ENCODE peak calls at places on chromosomes 16 and 17, in seven cellular contexts. Y is HCT116, L is GM12878, F is H1, H is SK-N-SH, U is HepG2, X is K562. J is an unnamed sample.

GRCh38 chr17:55830699-55831098 is 79.8 kb downstream of the PCTP start:
- DNase-seq in H (peak), F (no peak), X (no peak), L (no peak), Y (no peak), U (no peak), J (no peak)

GRCh38 chr17:5885336-5885735 is 184.8 kb upstream of the WSCD1 start:
- DNase-seq in L (no peak), H (no peak), U (no peak), X (no peak), Y (no peak), F (no peak), J (no peak)

GRCh38 chr17:67379251-67379630 is 2.2 kb downstream of the PITPNC1 start:
- DNase-seq in F (no peak), U (no peak), H (no peak), Y (no peak), L (no peak), X (no peak), J (no peak)

GRCh38 chr16:3669067-3669466 is 14.6 kb downstream of the DNASE1 start:
- DNase-seq in H (no peak), U (no peak), X (no peak), L (no peak), Y (no peak), F (no peak), J (no peak)

GRCh38 chr17:77729587-77729986 is 228.9 kb upstream of the TNRC6C start:
- DNase-seq in Y (no peak), X (no peak), F (peak), L (no peak), H (no peak), U (no peak), J (no peak)

GRCh38 chr16:17364319-17365210 is 106.2 kb downstream of the XYLT1 start:
- DNase-seq in F (no peak), H (peak), L (no peak), X (no peak), U (no peak), Y (no peak), J (no peak)

GRCh38 chr17:8153550-8153956 is 1.3 kb upstream of the PER1 start:
- DNase-seq in L (no peak), U (peak), H (no peak), X (peak), F (no peak), Y (no peak), J (no peak)

GRCh38 chr17:73646409-73647305 is 2.4 kb upstream of the SDK2 start:
- DNase-seq in Y (no peak), H (peak), X (peak), F (peak), U (peak), L (no peak), J (peak)

GRCh38 chr16:54649846-54650245 is 280.8 kb upstream of the IRX5 start:
- DNase-seq in Y (no peak), U (no peak), X (no peak), L (no peak), H (no peak), F (no peak), J (no peak)

GRCh38 chr16:31458073-31458834 is 1.0 kb upstream of the ARMC5 start:
- DNase-seq in U (peak), H (peak), Y (no peak), F (peak), L (no peak), X (peak), J (peak)

GRCh38 chr16:81913222-81913621 is 98.0 kb downstream of the SDR42E1 start:
- DNase-seq in F (no peak), L (no peak), H (no peak), Y (no peak), X (no peak), U (no peak), J (no peak)

GRCh38 chr16:60203525-60204124 is 1469.5 kb upstream of the GOT2 start:
- DNase-seq in U (no peak), L (no peak), X (no peak), Y (no peak), H (peak), F (no peak), J (no peak)

GRCh38 chr17:17567114-17567513 is 24.4 kb downstream of the PEMT start:
- DNase-seq in L (no peak), Y (no peak), F (no peak), U (no peak), H (no peak), X (no peak), J (no peak)

GRCh38 chr16:80347900-80348299 is 192.9 kb upstream of the DYNLRB2 start:
- DNase-seq in Y (no peak), X (no peak), H (no peak), U (no peak), L (no peak), F (peak), J (no peak)

GRCh38 chr17:50128441-50129302 is 1.3 kb downstream of the SAMD14 start:
- DNase-seq in Y (no peak), L (no peak), H (no peak), U (no peak), F (peak), X (no peak), J (no peak)

GRCh38 chr17:6479626-6480324 is 35.5 kb downstream of the PIMREG start:
- DNase-seq in F (no peak), H (no peak), Y (no peak), X (no peak), U (no peak), L (no peak), J (no peak)

GRCh38 chr17:50664788-50665458 is 30.2 kb downstream of the ABCC3 start:
- DNase-seq in F (no peak), X (peak), L (no peak), U (peak), Y (no peak), H (no peak), J (no peak)

GRCh38 chr16:73396556-73396955 is 348.6 kb upstream of the ZFHX3 start:
- DNase-seq in F (no peak), L (no peak), X (no peak), H (no peak), Y (no peak), U (no peak), J (no peak)

GRCh38 chr16:89565506-89566372 is 5.3 kb downstream of the RPL13 start:
- DNase-seq in U (peak), Y (peak), F (peak), L (no peak), X (peak), H (peak), J (peak)

GRCh38 chr16:78045865-78046581 is 23.7 kb downstream of the CLEC3A start:
- DNase-seq in X (peak), F (peak), L (no peak), U (peak), H (peak), Y (no peak), J (peak)

GRCh38 chr17:1179635-1180433 is at the start of gene ABR:
- DNase-seq in Y (no peak), L (no peak), F (peak), H (peak), X (peak), U (no peak), J (no peak)

GRCh38 chr16:53754938-53755910 is 51.3 kb downstream of the FTO start:
- DNase-seq in U (no peak), Y (no peak), H (no peak), X (peak), L (no peak), F (no peak), J (no peak)

GRCh38 chr17:40498281-40499084 is 2.9 kb downstream of the TNS4 start:
- DNase-seq in F (no peak), Y (no peak), L (no peak), X (no peak), U (no peak), H (no peak), J (no peak)

GRCh38 chr16:48408688-48409087 is 23.5 kb upstream of the SIAH1 start:
- DNase-seq in F (no peak), U (no peak), L (no peak), Y (no peak), X (peak), H (no peak), J (no peak)

GRCh38 chr17:74962622-74963394 is 9.8 kb downstream of the HID1 start:
- DNase-seq in Y (no peak), X (no peak), U (no peak), H (no peak), F (no peak), L (no peak), J (no peak)

GRCh38 chr16:30335598-30336474 is 19.3 kb downstream of the CD2BP2 start:
- DNase-seq in X (peak), F (no peak), H (no peak), L (peak), U (peak), Y (no peak), J (no peak)
- TF ChIP-seq JUND in X (no peak), F (no peak), H (no peak), L (no peak), U (no peak), Y (no peak), J (no peak)

GRCh38 chr17:61065263-61065773 is 334.3 kb upstream of the TBX2 start:
- DNase-seq in F (no peak), L (no peak), Y (no peak), U (peak), X (no peak), H (peak), J (no peak)
- TF ChIP-seq JUND in F (no peak), L (no peak), Y (no peak), U (peak), X (no peak), H (peak), J (no peak)

GRCh38 chr17:48296453-48296852 is 133.6 kb downstream of the SKAP1 start:
- DNase-seq in Y (no peak), U (no peak), L (no peak), H (no peak), F (no peak), X (no peak), J (no peak)
- TF ChIP-seq JUND in Y (no peak), U (no peak), L (no peak), H (no peak), F (no peak), X (no peak), J (no peak)

GRCh38 chr17:76154935-76155845 is 14.1 kb upstream of the FOXJ1 start:
- DNase-seq in U (no peak), F (no peak), X (no peak), L (no peak), H (no peak), Y (no peak), J (no peak)
- TF ChIP-seq JUND in U (no peak), F (no peak), X (no peak), L (no peak), H (no peak), Y (no peak), J (no peak)

DNA sequence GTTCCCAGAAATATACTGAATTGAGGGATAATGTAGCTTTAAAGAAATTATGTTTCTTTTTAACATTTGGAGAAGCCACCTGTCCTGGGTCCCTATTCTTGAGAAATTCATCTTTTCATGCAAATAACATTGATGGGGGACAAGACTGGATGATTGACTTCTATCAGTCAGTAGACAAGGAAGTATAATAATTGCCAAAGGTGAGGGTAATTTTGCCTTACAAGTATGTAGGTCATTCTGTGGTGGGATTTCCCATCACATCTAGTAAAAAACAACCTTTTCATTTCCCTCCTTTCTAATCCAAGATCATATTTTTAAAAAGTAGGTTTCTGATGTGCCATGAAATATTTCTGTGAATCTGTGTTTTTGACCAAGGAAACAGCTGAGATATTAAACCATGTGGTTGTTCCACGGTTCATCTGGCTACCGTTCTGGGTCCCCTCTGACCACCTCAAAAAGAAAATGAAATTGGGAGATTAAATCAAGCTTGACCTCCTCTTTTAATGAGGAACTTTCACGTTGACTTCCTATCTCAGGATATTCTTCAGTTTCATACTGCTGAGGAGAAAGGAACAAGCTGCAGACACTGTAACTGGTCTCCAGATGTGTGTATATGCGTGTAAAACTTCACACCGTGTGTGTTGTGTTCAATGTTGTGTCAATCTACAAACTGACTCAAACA is 138.6 kb downstream of the MAP2K6 start:
- DNase-seq in F (no peak), H (no peak), Y (no peak), X (no peak), L (no peak), U (no peak), J (no peak)
- TF ChIP-seq JUND in F (no peak), H (no peak), Y (no peak), X (no peak), L (no peak), U (no peak), J (no peak)

GRCh38 chr17:45981306-45981705 is 17.7 kb upstream of the STH start:
- DNase-seq in F (no peak), U (no peak), L (no peak), X (no peak), Y (no peak), H (no peak), J (no peak)
- TF ChIP-seq JUND in F (no peak), U (no peak), L (no peak), X (no peak), Y (no peak), H (no peak), J (no peak)

GRCh38 chr16:27407158-27407557 is 5.2 kb downstream of the IL21R start:
- DNase-seq in X (no peak), L (no peak), F (no peak), Y (no peak), U (no peak), H (no peak), J (no peak)
- TF ChIP-seq JUND in X (no peak), L (no peak), F (no peak), Y (no peak), U (no peak), H (no peak), J (no peak)

GRCh38 chr17:3893003-3893719 is at the start of gene CAMKK1:
- DNase-seq in U (peak), H (peak), X (peak), Y (peak), L (no peak), F (peak), J (peak)
- TF ChIP-seq JUND in U (no peak), H (no peak), X (no peak), Y (no peak), L (no peak), F (no peak), J (no peak)

DNA sequence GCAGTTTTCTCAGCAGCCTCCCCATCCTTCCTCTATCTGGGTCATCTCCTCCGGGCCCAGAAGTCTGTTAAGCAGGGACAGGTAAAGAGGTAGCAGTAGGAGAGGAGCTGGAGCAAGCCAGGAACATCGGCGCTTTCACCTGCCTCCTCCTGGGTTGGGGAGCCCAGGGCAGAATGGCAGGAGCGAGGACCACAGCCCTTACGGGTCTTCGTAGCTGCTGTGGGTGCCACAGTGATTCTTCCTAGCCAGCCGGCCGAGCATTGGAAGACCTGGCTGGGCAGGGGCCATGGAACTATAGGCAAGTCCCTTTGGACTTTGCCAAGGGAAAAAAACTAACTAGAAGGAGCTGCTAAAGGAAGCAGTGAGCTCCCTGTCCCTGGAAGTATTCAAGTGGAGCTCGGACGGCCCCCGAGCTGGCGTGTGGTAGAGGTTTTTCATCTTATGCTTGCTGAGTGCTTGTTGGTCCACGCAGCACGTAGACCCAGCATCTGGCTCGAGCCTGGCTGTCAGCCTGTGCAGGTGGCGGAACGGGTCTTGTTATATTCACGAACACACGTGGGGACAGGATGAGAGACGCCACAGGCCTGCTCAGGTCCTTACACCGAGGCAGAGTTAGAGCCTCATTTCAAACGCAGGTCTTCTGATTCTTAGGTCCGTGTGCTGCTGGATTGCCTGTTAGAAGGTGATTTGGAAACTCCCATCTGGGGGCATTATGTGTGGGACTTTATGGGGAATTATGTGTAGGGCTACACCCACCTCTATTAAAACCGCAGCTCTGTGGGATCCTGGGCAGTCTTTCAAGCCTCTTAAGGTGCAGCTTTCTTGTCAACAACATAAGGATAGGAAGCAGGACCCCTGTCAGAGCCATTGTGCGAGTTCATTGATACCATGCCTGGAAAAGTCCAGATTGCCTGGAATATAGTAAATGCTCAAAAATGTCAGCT is 54.8 kb downstream of the OR1D5 start:
- DNase-seq in L (no peak), U (no peak), X (no peak), F (no peak), H (no peak), Y (no peak), J (no peak)
- TF ChIP-seq JUND in L (no peak), U (no peak), X (no peak), F (no peak), H (no peak), Y (no peak), J (no peak)

GRCh38 chr16:84156342-84156784 is 11.3 kb downstream of the DNAAF1 start:
- DNase-seq in H (no peak), F (no peak), X (no peak), U (no peak), Y (no peak), L (no peak), J (no peak)
- TF ChIP-seq JUND in H (no peak), F (no peak), X (no peak), U (no peak), Y (no peak), L (no peak), J (no peak)

J was measured in T47D.